ENCODE peak calls at places on chromosome 15, in eight cellular contexts. One of them, this sample, is unnamed.

GRCh38 chr15:85174521-85174920 is 192.9 kb downstream of the PDE8A start:
- DNase-seq in GM04504: no peak
- DNase-seq in left lobe of liver: no peak
- DNase-seq in ureter: no peak
- DNase-seq in renal cortical epithelial cell: no peak
- DNase-seq in IMR-90: no peak
- DNase-seq in Right ventricle myocardium inferior: no peak
- DNase-seq in hypothalamus: no peak
- DNase-seq in this sample: no peak

GRCh38 chr15:40942865-40943264 is 10.4 kb upstream of the CHAC1 start:
- DNase-seq in Right ventricle myocardium inferior: no peak
- DNase-seq in GM04504: no peak
- DNase-seq in left lobe of liver: no peak
- DNase-seq in ureter: no peak
- DNase-seq in IMR-90: no peak
- DNase-seq in hypothalamus: no peak
- DNase-seq in renal cortical epithelial cell: no peak
- DNase-seq in this sample: no peak

GRCh38 chr15:28992340-28992864 is 106.6 kb downstream of the APBA2 start:
- DNase-seq in GM04504: no peak
- DNase-seq in IMR-90: no peak
- DNase-seq in left lobe of liver: no peak
- DNase-seq in hypothalamus: no peak
- DNase-seq in renal cortical epithelial cell: no peak
- DNase-seq in Right ventricle myocardium inferior: no peak
- DNase-seq in ureter: no peak
- DNase-seq in this sample: no peak

GRCh38 chr15:59298255-59298856 is 74.3 kb downstream of the MYO1E start:
- DNase-seq in GM04504: no peak
- DNase-seq in renal cortical epithelial cell: peak
- DNase-seq in Right ventricle myocardium inferior: no peak
- DNase-seq in left lobe of liver: no peak
- DNase-seq in hypothalamus: no peak
- DNase-seq in ureter: no peak
- DNase-seq in IMR-90: peak
- DNase-seq in this sample: no peak

GRCh38 chr15:67127925-67128324 is 62.5 kb downstream of the SMAD3 start:
- DNase-seq in Right ventricle myocardium inferior: no peak
- DNase-seq in renal cortical epithelial cell: peak
- DNase-seq in IMR-90: peak
- DNase-seq in hypothalamus: no peak
- DNase-seq in left lobe of liver: no peak
- DNase-seq in ureter: no peak
- DNase-seq in GM04504: peak
- DNase-seq in this sample: peak

GRCh38 chr15:94317211-94317610 is 85.8 kb downstream of the MCTP2 start:
- DNase-seq in hypothalamus: no peak
- DNase-seq in Right ventricle myocardium inferior: no peak
- DNase-seq in ureter: no peak
- DNase-seq in renal cortical epithelial cell: no peak
- DNase-seq in left lobe of liver: no peak
- DNase-seq in GM04504: no peak
- DNase-seq in IMR-90: no peak
- DNase-seq in this sample: no peak

GRCh38 chr15:82646250-82647044 is 716 bp downstream of the CPEB1 start:
- DNase-seq in Right ventricle myocardium inferior: no peak
- DNase-seq in renal cortical epithelial cell: no peak
- DNase-seq in IMR-90: no peak
- DNase-seq in left lobe of liver: no peak
- DNase-seq in hypothalamus: peak
- DNase-seq in ureter: no peak
- DNase-seq in GM04504: no peak
- DNase-seq in this sample: no peak

GRCh38 chr15:61038387-61038786 is 190.7 kb downstream of the RORA start:
- DNase-seq in ureter: no peak
- DNase-seq in hypothalamus: no peak
- DNase-seq in Right ventricle myocardium inferior: no peak
- DNase-seq in GM04504: no peak
- DNase-seq in left lobe of liver: no peak
- DNase-seq in renal cortical epithelial cell: no peak
- DNase-seq in IMR-90: peak
- DNase-seq in this sample: no peak

GRCh38 chr15:89785064-89785770 is 9.1 kb downstream of the MESP2 start:
- DNase-seq in Right ventricle myocardium inferior: no peak
- DNase-seq in IMR-90: no peak
- DNase-seq in GM04504: no peak
- DNase-seq in left lobe of liver: peak
- DNase-seq in renal cortical epithelial cell: no peak
- DNase-seq in hypothalamus: no peak
- DNase-seq in ureter: no peak
- DNase-seq in this sample: no peak

GRCh38 chr15:48472756-48473155 is 141.5 kb downstream of the DUT start:
- DNase-seq in hypothalamus: no peak
- DNase-seq in renal cortical epithelial cell: peak
- DNase-seq in GM04504: peak
- DNase-seq in left lobe of liver: no peak
- DNase-seq in IMR-90: peak
- DNase-seq in ureter: no peak
- DNase-seq in Right ventricle myocardium inferior: no peak
- DNase-seq in this sample: no peak

GRCh38 chr15:70907784-70908471 is 15.3 kb downstream of the LRRC49 start:
- DNase-seq in ureter: no peak
- DNase-seq in GM04504: no peak
- DNase-seq in IMR-90: no peak
- DNase-seq in left lobe of liver: no peak
- DNase-seq in Right ventricle myocardium inferior: no peak
- DNase-seq in renal cortical epithelial cell: no peak
- DNase-seq in hypothalamus: no peak
- DNase-seq in this sample: no peak

GRCh38 chr15:63892794-63893441 is 59.2 kb upstream of the HERC1 start:
- DNase-seq in GM04504: no peak
- DNase-seq in IMR-90: no peak
- DNase-seq in left lobe of liver: no peak
- DNase-seq in Right ventricle myocardium inferior: no peak
- DNase-seq in renal cortical epithelial cell: no peak
- DNase-seq in hypothalamus: no peak
- DNase-seq in ureter: no peak
- DNase-seq in this sample: no peak

GRCh38 chr15:60351066-60351465 is 46.7 kb downstream of the ANXA2 start:
- DNase-seq in Right ventricle myocardium inferior: no peak
- DNase-seq in left lobe of liver: no peak
- DNase-seq in ureter: no peak
- DNase-seq in renal cortical epithelial cell: no peak
- DNase-seq in GM04504: no peak
- DNase-seq in IMR-90: no peak
- DNase-seq in hypothalamus: peak
- DNase-seq in this sample: no peak

GRCh38 chr15:101264911-101265641 is 12.2 kb downstream of the SELENOS start:
- DNase-seq in left lobe of liver: no peak
- DNase-seq in GM04504: no peak
- DNase-seq in ureter: no peak
- DNase-seq in IMR-90: no peak
- DNase-seq in Right ventricle myocardium inferior: no peak
- DNase-seq in hypothalamus: no peak
- DNase-seq in renal cortical epithelial cell: no peak
- DNase-seq in this sample: no peak

GRCh38 chr15:81887913-81888312 is 157.9 kb downstream of the MEX3B start:
- DNase-seq in Right ventricle myocardium inferior: no peak
- DNase-seq in left lobe of liver: no peak
- DNase-seq in hypothalamus: no peak
- DNase-seq in IMR-90: peak
- DNase-seq in renal cortical epithelial cell: no peak
- DNase-seq in GM04504: peak
- DNase-seq in ureter: no peak
- DNase-seq in this sample: no peak

GRCh38 chr15:48702569-48703239 is 57.2 kb upstream of the FBN1 start:
- DNase-seq in renal cortical epithelial cell: no peak
- DNase-seq in ureter: no peak
- DNase-seq in IMR-90: no peak
- DNase-seq in Right ventricle myocardium inferior: no peak
- DNase-seq in hypothalamus: no peak
- DNase-seq in GM04504: no peak
- DNase-seq in left lobe of liver: no peak
- DNase-seq in this sample: no peak